ENCODE peak calls at places on chromosomes 4 and X, in six cellular contexts. T, A, Y, E, R and O are unnamed samples.

GRCh38 chr4:181289203-181289602 is 954.0 kb upstream of the TENM3 start:
- DNase-seq in R (no peak), E (no peak), T (no peak), A (no peak), Y (no peak), O (no peak)

GRCh38 chr4:107896158-107896645 is 35.1 kb upstream of the CYP2U1 start:
- DNase-seq in R (no peak), T (no peak), E (no peak), Y (peak; percentile 36), A (peak; percentile 92), O (no peak)

GRCh38 chr4:86840858-86841257 is 8.3 kb downstream of the SLC10A6 start:
- DNase-seq in A (no peak), T (no peak), R (no peak), E (no peak), Y (no peak), O (no peak)

GRCh38 chrX:122500556-122500955 is 683.5 kb upstream of the GRIA3 start:
- DNase-seq in T (no peak), A (no peak), R (no peak), Y (no peak), E (no peak), O (no peak)

GRCh38 chr4:178306565-178306964 is 864.3 kb upstream of the AGA start:
- DNase-seq in R (no peak), E (no peak), Y (no peak), A (no peak), T (no peak), O (no peak)

GRCh38 chr4:120731561-120731960 is 191.0 kb downstream of the PRDM5 start:
- DNase-seq in E (no peak), R (no peak), Y (no peak), A (no peak), T (no peak), O (no peak)

GRCh38 chr4:179097741-179098140 is 1655.5 kb upstream of the AGA start:
- DNase-seq in T (no peak), R (peak; percentile 62), E (no peak), A (no peak), Y (no peak), O (peak; percentile 30)

GRCh38 chrX:111375747-111376146 is 36.2 kb downstream of the DCX start:
- DNase-seq in A (no peak), T (no peak), Y (no peak), E (no peak), R (no peak), O (peak; percentile 20)

GRCh38 chr4:53531695-53532224 is 59.5 kb downstream of the LNX1 start:
- DNase-seq in E (no peak), A (no peak), Y (no peak), R (no peak), T (no peak), O (no peak)

GRCh38 chr4:169142390-169142789 is 128.4 kb downstream of the SH3RF1 start:
- DNase-seq in Y (no peak), A (no peak), T (no peak), E (no peak), R (no peak), O (no peak)

GRCh38 chrX:134600714-134601113 is 57.6 kb downstream of the PLAC1 start:
- DNase-seq in A (peak; percentile 46), T (no peak), R (no peak), Y (no peak), E (no peak), O (no peak)

GRCh38 chrX:108736509-108737479 is at the start of gene IRS4:
- DNase-seq in T (no peak), E (no peak), R (peak; percentile 79), A (no peak), Y (peak; percentile 32), O (peak; percentile 63)

GRCh38 chr4:113744667-113745241 is 16.8 kb downstream of the CAMK2D start:
- DNase-seq in A (no peak), R (no peak), T (no peak), Y (no peak), E (no peak), O (no peak)

GRCh38 chrX:39818071-39818470 is 279.7 kb downstream of the BCOR start:
- DNase-seq in T (no peak), A (no peak), E (no peak), Y (no peak), R (no peak), O (no peak)

GRCh38 chrX:115330498-115331138 is 41.1 kb downstream of the LUZP4 start:
- DNase-seq in Y (peak; percentile 36), R (no peak), A (peak; percentile 44), E (peak; percentile 40), T (peak; percentile 41), O (no peak)

GRCh38 chrX:74613350-74614192 is 853 bp downstream of the RLIM start:
- DNase-seq in R (no peak), Y (peak; percentile 6), E (no peak), A (no peak), T (peak; percentile 12), O (no peak)

GRCh38 chr4:8771666-8772065 is 100.0 kb downstream of the HMX1 start:
- DNase-seq in E (no peak), T (no peak), R (no peak), A (no peak), Y (no peak), O (no peak)

GRCh38 chr4:185265942-185266341 is 56.5 kb downstream of the SNX25 start:
- DNase-seq in Y (no peak), T (no peak), A (no peak), E (peak; percentile 35), R (no peak), O (no peak)

GRCh38 chr4:10013722-10014121 is 7.6 kb downstream of the SLC2A9 start:
- DNase-seq in T (peak; percentile 69), R (peak; percentile 85), A (peak; percentile 18), E (no peak), Y (no peak), O (peak; percentile 50)

GRCh38 chr4:88458091-88458740 is 1.3 kb downstream of the HERC5 start:
- DNase-seq in T (no peak), A (no peak), E (no peak), R (no peak), Y (no peak), O (no peak)

GRCh38 chr4:91729851-91730250 is 573.9 kb upstream of the GRID2 start:
- DNase-seq in Y (no peak), T (no peak), A (no peak), R (no peak), E (no peak), O (no peak)

GRCh38 chrX:150084474-150085229 is 146.4 kb upstream of the EOLA2 start:
- DNase-seq in R (no peak), E (no peak), A (no peak), T (no peak), Y (no peak), O (no peak)

GRCh38 chr4:83370640-83370906 is 35.9 kb upstream of the HPSE start:
- DNase-seq in T (no peak), R (no peak), A (no peak), Y (no peak), E (no peak), O (no peak)
- H3K4me1 ChIP-seq in T (no peaks in the 10 kb centered on the region), R (no peaks in the 10 kb centered on the region), A (no peaks in the 10 kb centered on the region), Y (peaks cover 42% of the 10 kb centered on the region), E (no peaks in the 10 kb centered on the region), O (no peaks in the 10 kb centered on the region)

GRCh38 chr4:72094054-72094780 is 62.4 kb downstream of the NPFFR2 start:
- DNase-seq in E (no peak), T (no peak), A (no peak), R (no peak), Y (no peak), O (no peak)
- TF ChIP-seq ZNF274 in E (no peak), T (no peak), A (no peak), R (no peak), Y (no peak), O (no peak)

GRCh38 chr4:21522296-21522695 is 426.3 kb downstream of the KCNIP4 start:
- DNase-seq in E (no peak), Y (no peak), R (no peak), T (no peak), A (no peak), O (no peak)
- TF ChIP-seq YY1 in E (no peak), Y (no peak), R (no peak), T (no peak), A (no peak), O (no peak)

GRCh38 chrX:153511784-153512500 is 5.5 kb upstream of the ATP2B3 start:
- DNase-seq in E (no peak), T (no peak), R (no peak), Y (no peak), A (no peak), O (no peak)

GRCh38 chrX:153507484-153508178 is 9.8 kb upstream of the ATP2B3 start:
- DNase-seq in E (no peak), Y (peak; percentile 27), A (peak; percentile 26), T (peak; percentile 87), R (peak; percentile 91), O (peak; percentile 39)

GRCh38 chrX:153512501-153512893 is 4.9 kb upstream of the ATP2B3 start:
- DNase-seq in R (no peak), T (no peak), Y (no peak), E (no peak), A (no peak), O (no peak)

GRCh38 chrX:153510383-153510782 is 7.1 kb upstream of the ATP2B3 start:
- DNase-seq in R (no peak), T (no peak), E (no peak), Y (no peak), A (no peak), O (no peak)

DNA sequence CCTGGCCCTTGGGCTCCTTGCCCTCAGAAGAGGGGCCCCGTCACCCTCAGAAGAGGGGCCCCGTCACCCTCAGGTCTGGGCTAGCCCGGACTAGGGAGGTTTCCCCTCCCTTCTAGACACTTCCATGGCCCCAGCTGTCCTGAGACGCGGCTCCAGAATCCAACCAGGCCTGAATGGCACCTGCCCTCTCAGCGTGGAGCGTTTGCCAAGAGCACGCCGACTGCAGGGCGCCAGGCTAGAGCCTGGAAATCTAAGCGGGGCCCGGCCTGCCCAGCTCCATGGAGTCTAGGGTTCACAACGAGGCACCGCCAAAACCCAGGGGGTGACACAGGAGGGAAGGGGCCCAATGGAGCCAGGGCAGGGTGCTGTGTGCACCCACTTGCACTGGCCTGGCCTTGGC is 7.8 kb upstream of the ATP2B3 start:
- DNase-seq in E (no peak), T (no peak), Y (no peak), R (no peak), A (no peak), O (no peak)
- H3K4me1 ChIP-seq in E (no peaks in the 10 kb centered on the region), T (peaks cover 16% of the 10 kb centered on the region), Y (no peaks in the 10 kb centered on the region), R (no peaks in the 10 kb centered on the region), A (no peaks in the 10 kb centered on the region), O (peaks cover 3% of the 10 kb centered on the region)

DNA sequence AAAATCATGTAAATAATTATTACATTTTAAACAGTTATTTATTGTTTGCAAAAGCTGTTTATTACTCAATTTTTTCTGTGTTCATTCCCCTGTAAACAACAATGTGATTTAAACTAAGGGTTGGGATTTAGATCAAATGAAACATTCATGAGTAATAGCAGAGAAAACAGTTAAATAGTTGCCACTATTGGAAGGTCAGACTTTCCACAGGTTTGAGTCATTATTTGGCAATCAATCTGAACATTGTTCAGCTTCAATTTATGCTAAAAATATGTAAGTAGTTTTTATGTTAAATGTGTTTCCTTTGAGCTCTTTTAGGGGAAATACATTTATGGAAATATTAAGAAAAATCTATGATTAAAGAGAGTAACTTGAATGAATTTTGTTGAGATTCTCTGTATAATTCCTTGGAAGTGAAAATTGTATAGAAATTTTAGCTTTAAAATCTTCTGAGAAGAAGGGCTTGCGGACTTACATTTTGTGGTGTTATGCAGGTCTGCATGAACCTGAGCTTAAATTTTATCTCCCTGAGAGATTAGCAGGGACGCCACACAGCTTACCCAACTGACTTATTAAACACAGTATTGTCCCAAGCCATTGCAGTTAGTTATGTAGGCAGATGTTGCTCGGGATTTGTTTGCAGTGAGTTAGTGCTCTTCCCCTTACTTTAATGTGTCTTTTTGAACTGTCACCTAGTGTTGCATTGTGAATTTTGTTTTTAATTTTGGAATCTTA is 145.0 kb downstream of the STIM2 start:
- DNase-seq in R (no peak), E (no peak), Y (no peak), T (no peak), A (no peak), O (no peak)
- TF ChIP-seq ZNF274 in R (no peak), E (no peak), Y (no peak), T (no peak), A (no peak), O (no peak)

GRCh38 chr4:47646372-47646771 is 161.3 kb downstream of the ATP10D start:
- DNase-seq in R (no peak), A (no peak), T (no peak), E (no peak), Y (no peak), O (no peak)
- TF ChIP-seq YY1 in R (no peak), A (no peak), T (no peak), E (no peak), Y (no peak), O (no peak)